ENCODE peak calls at places on chromosomes 6 and 20, in five cellular contexts. N, J, S, H and D are unnamed samples.
A peak's percentile ranks its signal among the peaks of the same experiment; 100 is the strongest.

GRCh38 chr6:85569323-85569722 is 24.3 kb downstream of the SNX14 start:
- DNase-seq in N (no peak), J (no peak), S (no peak), H (no peak), D (no peak)

GRCh38 chr20:19789009-19789408 is 31.0 kb downstream of the RIN2 start:
- DNase-seq in N (no peak), J (no peak), S (no peak), H (no peak), D (no peak)

GRCh38 chr20:63477944-63478343 is 5.5 kb upstream of the KCNQ2 start:
- DNase-seq in N (no peak), J (no peak), S (no peak), H (no peak), D (no peak)

GRCh38 chr20:35369804-35370203 is 42.0 kb downstream of the UQCC1 start:
- DNase-seq in N (no peak), J (no peak), S (no peak), H (no peak), D (no peak)

GRCh38 chr6:155660243-155660977 is 204.8 kb upstream of the NOX3 start:
- DNase-seq in N (no peak), J (no peak), S (no peak), H (no peak), D (no peak)

GRCh38 chr20:35111141-35111888 is 18.7 kb upstream of the TRPC4AP start:
- DNase-seq in N (no peak), J (no peak), S (no peak), H (no peak), D (no peak)

GRCh38 chr6:142984386-142984785 is 39.4 kb upstream of the HIVEP2 start:
- DNase-seq in N (no peak), J (no peak), S (no peak), H (no peak), D (no peak)

GRCh38 chr6:69022991-69023390 is 387.9 kb downstream of the ADGRB3 start:
- DNase-seq in N (no peak), J (no peak), S (no peak), H (no peak), D (no peak)

GRCh38 chr20:46690219-46691111 is 1.2 kb upstream of the TP53RK start:
- DNase-seq in N (no peak), J (no peak), S (no peak), H (no peak), D (no peak)

GRCh38 chr6:48098923-48099322 is 12.1 kb downstream of the PTCHD4 start:
- DNase-seq in N (no peak), J (no peak), S (no peak), H (no peak), D (no peak)

GRCh38 chr6:106025655-106026054 is 60.5 kb upstream of the PRDM1 start:
- DNase-seq in N (no peak), J (no peak), S (no peak), H (no peak), D (no peak)

GRCh38 chr20:18679020-18679419 is 91.2 kb downstream of the DTD1 start:
- DNase-seq in N (peak; percentile 48), J (no peak), S (no peak), H (no peak), D (no peak)

GRCh38 chr6:168272379-168273011 is 47.1 kb downstream of the DACT2 start:
- DNase-seq in N (no peak), J (no peak), S (no peak), H (no peak), D (no peak)

DNA sequence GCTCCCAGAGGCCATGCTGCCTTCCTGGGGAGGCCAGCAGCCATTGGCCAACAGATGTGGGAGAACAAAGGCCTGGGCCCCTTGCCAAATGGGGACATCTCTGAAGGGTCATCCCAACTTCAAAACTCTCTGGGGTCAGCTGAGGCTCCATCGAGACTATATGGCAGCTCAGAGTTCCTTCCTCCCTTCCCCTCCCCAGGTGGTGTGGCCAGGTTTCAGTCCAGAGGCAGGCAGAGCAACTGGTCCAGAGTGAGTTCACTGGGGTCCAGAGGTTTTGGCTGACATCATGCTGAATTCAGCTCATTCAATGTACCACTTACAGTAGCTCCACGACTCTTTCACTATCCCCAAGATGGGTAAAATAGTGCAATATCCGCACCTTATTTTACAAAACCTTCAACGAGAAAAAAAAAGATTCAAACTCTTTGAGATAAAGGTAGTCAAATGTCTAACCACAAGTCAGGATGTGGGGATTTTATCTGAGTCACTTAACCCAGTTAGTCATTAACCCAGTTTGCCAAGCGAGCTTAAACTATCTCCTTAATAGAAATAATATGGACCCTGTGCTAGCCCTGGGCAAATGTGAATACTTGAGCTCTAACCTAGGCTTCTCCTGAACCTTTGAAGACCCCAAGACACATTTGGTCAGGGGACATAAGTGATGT is 108.4 kb upstream of the PLEKHG1 start:
- DNase-seq in N (no peak), J (no peak), S (no peak), H (no peak), D (no peak)
- TF ChIP-seq POLR2A in N (no peak), J (no peak), S (no peak), H (no peak), D (no peak)

DNA sequence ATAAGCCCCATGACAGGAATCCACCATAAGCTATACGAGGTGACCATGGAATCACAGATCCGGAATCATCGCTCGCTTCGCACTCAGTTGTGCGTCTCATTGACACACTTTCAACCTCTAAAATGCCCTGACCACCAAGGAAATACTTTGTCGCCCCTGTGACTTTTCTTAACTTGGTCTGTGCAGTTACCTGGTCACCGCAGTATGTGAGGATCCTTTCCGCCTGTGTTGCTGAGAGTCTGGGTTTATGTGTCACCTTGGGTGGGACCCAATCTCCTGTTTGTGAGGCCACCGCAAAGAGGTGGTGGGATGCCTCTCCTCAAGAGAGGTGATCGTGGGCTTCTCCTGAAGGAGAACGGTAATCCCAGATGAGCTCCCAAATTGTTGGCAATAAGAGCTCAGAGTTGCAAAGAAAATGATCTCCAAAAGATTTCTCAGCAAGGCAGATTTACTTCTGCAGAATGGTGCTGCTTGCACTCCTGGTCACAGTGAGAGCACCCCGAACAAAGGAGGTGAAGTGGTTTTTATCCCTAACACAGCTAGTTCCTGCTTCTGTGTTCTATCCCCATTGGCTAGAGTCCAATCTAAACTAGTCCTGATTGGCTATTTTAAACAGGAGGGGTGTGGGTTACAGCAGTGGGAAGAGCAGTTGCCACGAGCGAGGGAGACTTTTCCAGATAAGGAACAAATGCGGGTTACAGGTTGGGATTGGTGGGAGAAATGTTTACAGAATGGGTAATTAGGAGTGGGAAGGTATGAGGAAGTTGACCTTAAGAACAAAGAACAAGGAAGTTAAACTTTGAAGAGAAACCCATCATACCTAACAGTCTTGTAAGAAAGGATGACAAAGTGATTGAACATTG is 9.1 kb upstream of the ZNFX1 start:
- DNase-seq in N (no peak), J (no peak), S (no peak), H (no peak), D (no peak)
- TF ChIP-seq POLR2A in N (no peak), J (peak; percentile 72), S (no peak), H (no peak), D (no peak)

GRCh38 chr6:31878761-31879542 is at the start of gene SLC44A4:
- DNase-seq in N (peak; percentile 71), J (no peak), S (peak; percentile 63), H (no peak), D (peak; percentile 73)
- TF ChIP-seq POLR2A in N (no peak), J (no peak), S (no peak), H (peak; percentile 23), D (peak; percentile 83)

GRCh38 chr6:158818008-158818579 is 1.1 kb downstream of the EZR start:
- DNase-seq in N (peak; percentile 83), J (peak; percentile 53), S (peak; percentile 89), H (peak; percentile 70), D (peak; percentile 94)
- TF ChIP-seq POLR2A in N (peak; percentile 66), J (peak; percentile 85), S (peak; percentile 98), H (peak; percentile 83), D (peak; percentile 98)

GRCh38 chr6:53338304-53338703 is 10.4 kb downstream of the ELOVL5 start:
- DNase-seq in N (no peak), J (no peak), S (no peak), H (no peak), D (peak; percentile 68)

GRCh38 chr6:53333439-53334408 is 15.0 kb downstream of the ELOVL5 start:
- DNase-seq in N (no peak), J (no peak), S (no peak), H (no peak), D (no peak)

GRCh38 chr6:53339424-53339823 is 9.3 kb downstream of the ELOVL5 start:
- DNase-seq in N (no peak), J (no peak), S (no peak), H (no peak), D (no peak)

GRCh38 chr6:53335224-53335994 is 13.3 kb downstream of the ELOVL5 start:
- DNase-seq in N (no peak), J (no peak), S (no peak), H (no peak), D (peak; percentile 95)

GRCh38 chr6:53336070-53336469 is 12.7 kb downstream of the ELOVL5 start:
- DNase-seq in N (no peak), J (no peak), S (no peak), H (no peak), D (no peak)
- TF ChIP-seq POLR2A in N (no peak), J (no peak), S (no peak), H (no peak), D (no peak)

DNA sequence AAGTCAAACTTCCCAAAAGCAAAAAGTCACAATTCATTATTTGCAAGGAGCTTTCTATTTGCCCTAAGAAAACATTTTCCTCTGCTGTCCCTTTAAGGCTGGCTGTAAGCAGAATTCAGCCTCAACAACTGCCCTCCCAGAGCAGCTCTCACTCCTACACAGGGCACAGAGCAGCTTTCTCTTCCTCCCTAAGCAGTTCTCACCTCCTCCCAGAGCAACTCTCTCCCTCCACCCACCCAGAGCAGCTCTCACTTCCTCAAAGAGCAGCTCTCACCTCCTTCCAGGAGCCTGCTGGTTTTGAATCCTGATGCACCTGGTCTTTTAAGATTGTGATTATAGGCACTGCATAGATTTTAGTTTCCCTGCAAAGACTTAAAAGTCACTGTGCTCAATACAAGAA is 120.6 kb upstream of the TMEM181 start:
- DNase-seq in N (no peak), J (peak; percentile 48), S (no peak), H (no peak), D (no peak)
- TF ChIP-seq POLR2A in N (no peak), J (no peak), S (no peak), H (no peak), D (no peak)

DNA sequence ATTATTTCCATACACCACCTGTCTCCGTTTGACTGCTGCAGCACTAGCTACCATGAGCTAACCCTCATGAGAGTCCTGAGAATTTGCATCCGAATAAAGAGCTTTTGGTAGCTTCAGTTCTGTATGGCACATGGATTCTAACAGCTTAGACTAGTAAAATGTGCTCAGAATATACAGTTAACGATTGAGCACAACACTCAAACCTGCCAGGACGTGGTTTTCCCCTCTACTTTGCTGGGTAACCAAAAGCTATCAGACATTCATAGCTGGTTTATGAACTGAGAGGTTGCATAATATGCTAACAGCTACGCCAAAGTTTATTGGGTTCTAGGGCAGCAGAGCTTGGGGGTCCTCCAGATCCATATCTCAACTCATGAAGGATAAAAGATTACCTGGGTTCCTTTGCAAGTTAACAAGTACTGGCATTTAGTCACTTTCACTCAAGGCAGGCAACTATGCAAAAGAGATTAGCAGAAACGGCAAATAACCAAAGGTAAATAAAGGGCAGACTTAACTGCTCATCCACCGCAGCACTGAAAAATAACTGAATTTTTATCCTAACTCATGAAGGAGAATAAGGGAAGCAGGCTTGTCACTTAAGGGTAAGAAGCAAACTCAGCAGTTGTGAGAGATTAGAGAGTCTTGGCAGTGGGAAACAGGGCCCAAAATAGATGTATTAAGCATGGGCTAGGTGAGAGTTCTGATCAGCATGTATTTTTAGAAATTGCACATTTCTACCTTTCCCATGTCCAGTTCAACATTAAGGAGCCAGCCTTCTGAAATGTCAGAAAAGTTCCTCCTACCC is 29.4 kb downstream of the NUDT3 start:
- DNase-seq in N (no peak), J (peak; percentile 22), S (no peak), H (no peak), D (no peak)
- TF ChIP-seq POLR2A in N (no peak), J (no peak), S (no peak), H (no peak), D (no peak)